ENCODE peak calls at places on chromosomes 3 and 15, in eight cellular contexts. S is GM20000, X is GM06990, H is coronary artery, T is endothelial cell, K is glutamatergic neuron, F is left lung, N is PC-9. J is an unnamed sample.

GRCh38 chr3:50292159-50292923 is at the start of gene IFRD2:
- DNase-seq in S (peak; percentile 96), X (peak; percentile 97), H (peak; percentile 98), T (peak; percentile 93), K (peak; percentile 95), F (peak; percentile 98), N (peak; percentile 90), J (peak; percentile 96)

GRCh38 chr3:151008699-151009098 is 36.2 kb upstream of the CLRN1 start:
- DNase-seq in S (no peak), X (no peak), H (no peak), T (no peak), K (no peak), F (no peak), N (no peak), J (no peak)

GRCh38 chr3:143847787-143848631 is at the start of gene SLC9A9:
- DNase-seq in S (peak; percentile 54), X (peak; percentile 64), H (no peak), T (peak; percentile 13), K (peak; percentile 44), F (peak; percentile 40), N (no peak), J (peak; percentile 44)

GRCh38 chr3:62178739-62179600 is 194.4 kb downstream of the FEZF2 start:
- DNase-seq in S (no peak), X (no peak), H (no peak), T (no peak), K (no peak), F (no peak), N (no peak), J (no peak)

GRCh38 chr3:36418296-36418695 is 38.0 kb downstream of the STAC start:
- DNase-seq in S (no peak), X (no peak), H (no peak), T (no peak), K (no peak), F (no peak), N (no peak), J (no peak)

GRCh38 chr15:71496336-71496955 is 313.9 kb upstream of the NR2E3 start:
- DNase-seq in S (no peak), X (no peak), H (no peak), T (no peak), K (no peak), F (no peak), N (no peak), J (no peak)

GRCh38 chr3:70951937-70952492 is 631.5 kb downstream of the FOXP1 start:
- DNase-seq in S (no peak), X (no peak), H (no peak), T (no peak), K (no peak), F (no peak), N (no peak), J (no peak)

GRCh38 chr3:18344306-18345014 is 80.7 kb downstream of the SATB1 start:
- DNase-seq in S (no peak), X (no peak), H (no peak), T (no peak), K (no peak), F (no peak), N (no peak), J (no peak)

GRCh38 chr15:88621789-88622604 is 857 bp downstream of the AEN start:
- DNase-seq in S (peak; percentile 66), X (no peak), H (peak; percentile 60), T (no peak), K (no peak), F (no peak), N (no peak), J (peak; percentile 70)

GRCh38 chr3:12753275-12754028 is 5.6 kb downstream of the TMEM40 start:
- DNase-seq in S (no peak), X (no peak), H (no peak), T (no peak), K (no peak), F (no peak), N (peak; percentile 87), J (no peak)

GRCh38 chr3:97882975-97883598 is 61.3 kb downstream of the CRYBG3 start:
- DNase-seq in S (no peak), X (no peak), H (no peak), T (no peak), K (no peak), F (peak; percentile 43), N (peak; percentile 91), J (no peak)

GRCh38 chr3:120559228-120560061 is 36.7 kb upstream of the NDUFB4 start:
- DNase-seq in S (no peak), X (no peak), H (peak; percentile 87), T (peak; percentile 39), K (peak; percentile 74), F (no peak), N (peak; percentile 58), J (no peak)

GRCh38 chr3:120561251-120562045 is 34.7 kb upstream of the NDUFB4 start:
- DNase-seq in S (peak; percentile 44), X (no peak), H (no peak), T (peak; percentile 77), K (peak; percentile 82), F (peak; percentile 58), N (no peak), J (peak; percentile 45)

GRCh38 chr3:120557115-120557514 is 39.0 kb upstream of the NDUFB4 start:
- DNase-seq in S (no peak), X (no peak), H (no peak), T (no peak), K (no peak), F (no peak), N (no peak), J (no peak)

GRCh38 chr3:120560304-120561250 is 35.6 kb upstream of the NDUFB4 start:
- DNase-seq in S (no peak), X (no peak), H (no peak), T (peak; percentile 47), K (no peak), F (no peak), N (no peak), J (no peak)

DNA sequence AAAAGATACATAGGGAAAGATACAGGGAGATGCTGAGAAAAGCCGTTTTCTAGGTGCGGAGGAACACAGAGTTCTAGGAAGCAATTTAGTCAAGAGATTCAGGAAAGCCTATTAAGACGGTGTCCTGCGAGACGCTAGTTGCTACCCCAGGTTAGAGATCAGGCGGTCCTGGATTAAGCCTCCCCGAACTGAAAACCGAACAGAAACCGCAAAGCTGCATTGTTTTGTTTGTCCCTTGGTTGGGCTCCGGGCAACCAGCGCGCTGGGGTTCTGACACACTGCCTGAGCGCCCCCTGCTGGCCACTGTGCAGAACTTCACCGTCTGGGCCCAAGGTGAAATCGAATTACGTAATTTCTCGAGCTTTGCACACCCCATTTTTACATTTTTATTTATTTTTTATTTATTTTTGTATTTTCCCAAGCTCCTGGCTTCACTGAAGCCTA is 37.3 kb upstream of the NDUFB4 start:
- DNase-seq in S (peak; percentile 74), X (peak; percentile 63), H (peak; percentile 95), T (peak; percentile 92), K (peak; percentile 90), F (peak; percentile 89), N (peak; percentile 78), J (peak; percentile 75)
- TF ChIP-seq CTCF in S (peak; percentile 87), X (peak; percentile 94), H (peak; percentile 94), T (peak; percentile 99), K (peak; percentile 100), F (peak; percentile 97), N (peak; percentile 98), J (peak; percentile 95)

DNA sequence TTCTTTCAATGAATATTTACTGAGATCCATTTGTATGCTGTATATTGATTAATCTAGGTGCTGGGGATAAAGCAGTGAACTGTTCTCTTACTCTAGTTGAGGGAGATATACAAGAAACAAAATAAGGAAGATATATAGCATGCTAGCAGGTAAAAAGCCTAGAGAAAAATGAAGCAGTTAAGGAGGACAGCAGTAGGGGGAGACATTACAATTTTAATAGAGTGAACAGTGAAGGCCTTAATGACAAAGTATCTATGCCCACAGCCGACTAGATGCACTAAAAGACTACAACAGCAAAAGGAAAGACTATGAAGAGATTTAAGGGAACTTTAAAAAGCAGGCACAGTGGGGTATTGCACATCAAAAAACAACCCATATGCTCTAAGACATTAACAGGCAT is 81.4 kb downstream of the XRN1 start:
- DNase-seq in S (no peak), X (no peak), H (no peak), T (no peak), K (no peak), F (no peak), N (no peak), J (no peak)
- TF ChIP-seq CTCF in S (no peak), X (peak; percentile 29), H (no peak), T (peak; percentile 13), K (peak; percentile 13), F (no peak), N (peak; percentile 62), J (peak; percentile 34)

DNA sequence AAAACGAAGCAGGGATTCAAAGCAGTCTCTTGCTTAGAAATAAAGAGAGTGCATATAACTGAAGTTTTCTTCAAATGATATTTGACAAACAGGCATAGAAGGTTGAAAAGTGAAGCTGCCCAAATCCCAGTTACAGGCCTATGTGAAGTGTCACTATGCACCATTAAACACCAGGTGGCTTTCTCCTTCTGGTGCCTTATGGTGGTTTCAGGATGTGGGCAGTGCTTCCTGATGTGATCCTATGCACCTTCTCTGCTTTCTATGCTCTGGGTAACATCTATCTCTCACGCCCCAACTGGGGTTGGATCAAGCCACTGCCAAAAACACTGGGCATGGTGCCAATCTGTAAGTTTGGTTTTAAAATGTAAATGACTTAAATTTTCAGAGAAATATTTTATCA is 744.7 kb downstream of the TUSC7 start:
- DNase-seq in S (no peak), X (no peak), H (no peak), T (no peak), K (no peak), F (no peak), N (no peak), J (no peak)
- TF ChIP-seq CTCF in S (no peak), X (no peak), H (no peak), T (no peak), K (no peak), F (no peak), N (no peak), J (no peak)

GRCh38 chr3:19541284-19541683 is 392.7 kb downstream of the EFHB start:
- DNase-seq in S (no peak), X (peak; percentile 26), H (no peak), T (no peak), K (no peak), F (no peak), N (no peak), J (no peak)

GRCh38 chr3:19540464-19540863 is 392.2 kb downstream of the KCNH8 start:
- DNase-seq in S (no peak), X (peak; percentile 39), H (no peak), T (no peak), K (no peak), F (no peak), N (no peak), J (no peak)

GRCh38 chr3:19543212-19543841 is 390.7 kb downstream of the EFHB start:
- DNase-seq in S (peak; percentile 25), X (peak; percentile 36), H (no peak), T (peak; percentile 4), K (no peak), F (no peak), N (no peak), J (peak; percentile 7)

GRCh38 chr3:19539488-19540395 is 391.4 kb downstream of the KCNH8 start:
- DNase-seq in S (peak; percentile 17), X (peak; percentile 72), H (no peak), T (no peak), K (no peak), F (no peak), N (no peak), J (peak; percentile 9)
- TF ChIP-seq CTCF in S (no peak), X (no peak), H (no peak), T (no peak), K (no peak), F (no peak), N (no peak), J (no peak)

GRCh38 chr15:48285329-48286214 is 45.7 kb upstream of the DUT start:
- DNase-seq in S (peak; percentile 61), X (peak; percentile 8), H (no peak), T (peak; percentile 68), K (peak; percentile 22), F (no peak), N (peak; percentile 40), J (peak; percentile 53)
- TF ChIP-seq CTCF in S (peak; percentile 48), X (peak; percentile 57), H (peak; percentile 61), T (peak; percentile 73), K (peak; percentile 81), F (peak; percentile 68), N (peak; percentile 66), J (peak; percentile 69)